ENCODE peak calls at places on chromosomes 4 and X, in four cellular contexts. W is HepG2, G is K562, P is HCT116. Y is an unnamed sample. For H3K4me1, the result is how much of the 10 kb centered on the place peaks cover.

GRCh38 chrX:54495814-54496516 is at the start of gene FGD1:
- DNase-seq in W (no peak), G (peak), P (no peak), Y (no peak)

GRCh38 chr4:79865253-79865652 is 207.8 kb downstream of the ANTXR2 start:
- DNase-seq in W (no peak), G (no peak), P (no peak), Y (no peak)

GRCh38 chr4:6910340-6910959 is 824 bp downstream of the TBC1D14 start:
- DNase-seq in W (no peak), G (peak), P (no peak), Y (no peak)

GRCh38 chrX:148914783-148915182 is 414.4 kb downstream of the AFF2 start:
- DNase-seq in W (no peak), G (no peak), P (no peak), Y (no peak)

GRCh38 chr4:119478446-119479179 is 150.0 kb downstream of the PDE5A start:
- DNase-seq in W (peak), G (no peak), P (no peak), Y (no peak)

GRCh38 chr4:137739391-137739790 is 207.1 kb upstream of the PCDH18 start:
- DNase-seq in W (no peak), G (no peak), P (no peak), Y (no peak)

GRCh38 chr4:145740796-145741195 is 60.9 kb downstream of the C4orf51 start:
- DNase-seq in W (no peak), G (no peak), P (no peak), Y (no peak)

GRCh38 chr4:77040265-77040664 is 35.5 kb downstream of the CCNI start:
- DNase-seq in W (no peak), G (no peak), P (no peak), Y (no peak)

GRCh38 chr4:183840311-183840710 is 64.8 kb upstream of the STOX2 start:
- DNase-seq in W (peak), G (peak), P (peak), Y (peak)

GRCh38 chr4:183837222-183837621 is 67.9 kb upstream of the STOX2 start:
- DNase-seq in W (no peak), G (no peak), P (no peak), Y (no peak)

GRCh38 chr4:183841001-183841400 is 64.1 kb upstream of the STOX2 start:
- DNase-seq in W (no peak), G (no peak), P (no peak), Y (no peak)

GRCh38 chr4:183842134-183842838 is 62.8 kb upstream of the STOX2 start:
- DNase-seq in W (no peak), G (no peak), P (no peak), Y (no peak)

GRCh38 chr4:183838987-183839712 is 66.0 kb upstream of the STOX2 start:
- DNase-seq in W (no peak), G (no peak), P (no peak), Y (no peak)
- TF ChIP-seq TCF7L2 in W (no peak), G (no peak), P (no peak), Y (no peak)

GRCh38 chr4:105210901-105211300 is 64.2 kb downstream of the TET2 start:
- DNase-seq in W (no peak), G (no peak), P (no peak), Y (no peak)
- H3K27ac ChIP-seq in W (no peak), G (no peak), P (no peak), Y (no peak)

GRCh38 chrX:40093586-40093985 is 4.2 kb downstream of the BCOR start:
- DNase-seq in W (no peak), G (no peak), P (no peak), Y (no peak)
- H3K4me1 ChIP-seq in W (under half), G (half or more), P (half or more), Y (under half)

GRCh38 chrX:139738581-139738980 is 30.6 kb upstream of the MCF2 start:
- DNase-seq in W (no peak), G (no peak), P (no peak), Y (no peak)
- TF ChIP-seq TCF7L2 in W (no peak), G (no peak), P (no peak), Y (no peak)

DNA sequence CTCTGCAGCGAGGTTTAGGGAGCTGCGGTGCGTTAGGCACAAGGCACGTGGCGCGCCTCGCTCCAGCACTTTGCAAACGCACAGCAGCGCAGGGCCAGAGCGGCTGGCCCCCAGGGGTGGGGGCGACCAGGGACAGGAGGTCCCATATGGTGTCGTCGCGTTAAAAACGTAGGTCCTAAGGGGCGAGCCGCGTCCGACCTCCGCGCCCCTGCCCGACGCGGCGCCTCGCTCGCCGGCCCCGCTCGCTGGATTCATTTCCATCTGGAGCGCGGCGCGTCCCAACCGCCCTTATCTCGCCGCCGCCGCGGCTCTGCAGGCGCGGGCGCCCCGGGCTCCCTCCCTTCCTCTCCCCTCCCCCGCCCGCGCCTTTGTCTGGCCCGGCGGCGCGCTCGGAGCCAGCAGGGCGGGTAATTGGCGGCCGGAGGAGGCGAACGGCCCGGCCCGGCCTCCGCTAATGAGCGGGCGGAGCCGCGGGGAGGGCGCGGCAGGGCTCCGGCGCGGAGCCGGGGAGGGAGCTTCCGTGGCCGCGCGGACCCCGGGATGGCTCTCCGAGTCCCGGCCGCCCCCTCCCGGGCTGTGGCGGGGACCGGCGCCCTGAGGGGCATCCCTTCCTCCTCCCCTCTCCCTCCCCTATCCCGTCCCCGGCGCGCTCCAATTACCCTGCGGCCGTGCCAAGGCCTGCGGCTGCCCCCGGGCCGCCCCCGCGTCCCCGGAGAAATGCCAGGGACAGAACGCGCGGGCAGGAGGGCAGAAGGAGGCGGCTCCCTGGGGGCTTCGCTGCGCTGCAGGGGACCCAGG is 409.0 kb downstream of the BCOR start:
- DNase-seq in W (peak), G (peak), P (no peak), Y (no peak)
- H3K27ac ChIP-seq in W (no peak), G (peak), P (no peak), Y (no peak)

GRCh38 chrX:45778621-45779020 is 577.9 kb upstream of the DIPK2B start:
- DNase-seq in W (no peak), G (no peak), P (no peak), Y (no peak)
- H3K4me1 ChIP-seq in W (under half), G (under half), P (half or more), Y (under half)

DNA sequence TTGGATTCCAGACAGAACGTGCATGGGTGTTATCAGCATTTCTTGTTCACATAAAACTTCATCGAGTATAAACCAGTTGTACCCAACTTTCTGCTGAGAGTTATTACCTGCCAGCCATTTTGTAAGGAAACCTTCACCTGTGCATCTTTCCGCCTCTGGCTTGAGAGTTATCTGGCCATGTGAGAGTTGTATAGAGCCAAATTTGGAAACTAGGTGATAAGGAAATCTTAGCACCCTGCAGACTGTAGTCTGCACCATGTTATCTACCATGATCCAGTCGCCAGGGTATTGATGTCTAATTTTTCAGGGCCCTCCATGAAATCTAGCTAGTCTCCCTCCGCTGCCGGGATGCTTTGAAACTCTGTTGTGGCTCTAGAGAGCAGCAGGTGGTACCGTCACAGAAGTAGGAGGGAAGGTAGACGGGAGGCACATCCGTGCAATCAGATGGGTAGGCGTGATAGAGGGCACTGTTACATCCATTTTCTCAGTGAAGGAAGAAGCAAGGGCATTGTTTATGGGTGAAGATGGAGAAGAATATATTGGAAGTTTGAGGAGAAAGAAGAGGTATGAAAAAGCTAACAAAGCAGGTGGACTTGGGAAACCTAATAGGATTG is 1.2 kb downstream of the ANAPC4 start:
- DNase-seq in W (no peak), G (no peak), P (no peak), Y (no peak)
- TF ChIP-seq TCF7L2 in W (no peak), G (no peak), P (no peak), Y (no peak)

Y was measured in Panc1.